ENCODE peak calls at places on chromosomes 2 and 18, in four cellular contexts. One of them, this sample, is unnamed.

GRCh38 chr2:26666671-26667070 is 25.5 kb upstream of the CIB4 start:
- DNase-seq in H1: no peak
- DNase-seq in colonic mucosa: no peak
- DNase-seq in lung: no peak
- DNase-seq in this sample: no peak

GRCh38 chr2:231490801-231491200 is 26.5 kb upstream of the NCL start:
- DNase-seq in H1: no peak
- DNase-seq in lung: no peak
- DNase-seq in colonic mucosa: no peak
- DNase-seq in this sample: no peak

GRCh38 chr2:56505885-56506284 is 322.1 kb downstream of the CCDC85A start:
- DNase-seq in colonic mucosa: no peak
- DNase-seq in lung: no peak
- DNase-seq in H1: no peak
- DNase-seq in this sample: no peak

GRCh38 chr2:76009484-76009883 is 298.8 kb upstream of the GCFC2 start:
- DNase-seq in lung: no peak
- DNase-seq in colonic mucosa: no peak
- DNase-seq in H1: no peak
- DNase-seq in this sample: no peak

GRCh38 chr2:231378028-231378722 is 17.3 kb upstream of the B3GNT7 start:
- DNase-seq in H1: no peak
- DNase-seq in colonic mucosa: peak; percentile 78
- DNase-seq in lung: no peak
- DNase-seq in this sample: no peak

GRCh38 chr2:195304310-195304709 is 352.7 kb upstream of the SLC39A10 start:
- DNase-seq in colonic mucosa: no peak
- DNase-seq in lung: no peak
- DNase-seq in H1: peak; percentile 13
- DNase-seq in this sample: no peak

GRCh38 chr2:95270541-95271081 is 3.6 kb upstream of the PROM2 start:
- DNase-seq in H1: no peak
- DNase-seq in colonic mucosa: peak; percentile 13
- DNase-seq in lung: no peak
- DNase-seq in this sample: no peak

GRCh38 chr2:223697316-223697875 is 95.2 kb upstream of the SCG2 start:
- DNase-seq in colonic mucosa: no peak
- DNase-seq in H1: no peak
- DNase-seq in lung: no peak
- DNase-seq in this sample: no peak

GRCh38 chr2:66683068-66683467 is 248.1 kb downstream of the MEIS1 start:
- DNase-seq in colonic mucosa: no peak
- DNase-seq in lung: no peak
- DNase-seq in H1: no peak
- DNase-seq in this sample: no peak

GRCh38 chr18:59063300-59063895 is 76.3 kb upstream of the SEC11C start:
- DNase-seq in H1: no peak
- DNase-seq in lung: no peak
- DNase-seq in colonic mucosa: no peak
- DNase-seq in this sample: no peak

GRCh38 chr2:200359552-200359951 is 53.1 kb downstream of the SPATS2L start:
- DNase-seq in H1: no peak
- DNase-seq in colonic mucosa: no peak
- DNase-seq in lung: no peak
- DNase-seq in this sample: no peak

GRCh38 chr2:167925775-167926174 is 321.6 kb downstream of the STK39 start:
- DNase-seq in lung: no peak
- DNase-seq in colonic mucosa: no peak
- DNase-seq in H1: no peak
- DNase-seq in this sample: no peak

GRCh38 chr2:118774458-118775133 is 72.9 kb downstream of the EN1 start:
- DNase-seq in H1: peak; percentile 21
- DNase-seq in lung: no peak
- DNase-seq in colonic mucosa: peak; percentile 34
- DNase-seq in this sample: peak; percentile 7

GRCh38 chr2:119579457-119580295 is 35.4 kb downstream of the CFAP221 start:
- DNase-seq in H1: no peak
- DNase-seq in lung: peak; percentile 49
- DNase-seq in colonic mucosa: no peak
- DNase-seq in this sample: no peak

GRCh38 chr18:58335223-58335622 is 291.2 kb downstream of the NEDD4L start:
- DNase-seq in colonic mucosa: no peak
- DNase-seq in lung: no peak
- DNase-seq in H1: no peak
- DNase-seq in this sample: no peak

GRCh38 chr2:96506907-96507240 is 1.7 kb upstream of the NEURL3 start:
- DNase-seq in lung: no peak
- DNase-seq in colonic mucosa: no peak
- DNase-seq in H1: no peak
- DNase-seq in this sample: no peak

GRCh38 chr2:44889118-44889517 is 52.4 kb upstream of the SIX3 start:
- DNase-seq in lung: no peak
- DNase-seq in colonic mucosa: peak; percentile 19
- DNase-seq in H1: no peak
- DNase-seq in this sample: no peak

GRCh38 chr2:109530712-109531111 is 83.1 kb downstream of the SEPTIN10 start:
- DNase-seq in colonic mucosa: no peak
- DNase-seq in lung: no peak
- DNase-seq in H1: no peak
- DNase-seq in this sample: no peak

GRCh38 chr18:34921271-34921670 is 119.9 kb upstream of the MAPRE2 start:
- DNase-seq in colonic mucosa: no peak
- DNase-seq in lung: no peak
- DNase-seq in H1: no peak
- DNase-seq in this sample: no peak

GRCh38 chr18:7317804-7318231 is 86.9 kb downstream of the LRRC30 start:
- DNase-seq in colonic mucosa: no peak
- DNase-seq in H1: no peak
- DNase-seq in lung: no peak
- DNase-seq in this sample: no peak

GRCh38 chr2:18118703-18119102 is 240.2 kb downstream of the KCNS3 start:
- DNase-seq in H1: no peak
- DNase-seq in colonic mucosa: no peak
- DNase-seq in lung: no peak
- DNase-seq in this sample: no peak

GRCh38 chr2:69141081-69141480 is 128.1 kb downstream of the ANTXR1 start:
- DNase-seq in H1: no peak
- DNase-seq in colonic mucosa: no peak
- DNase-seq in lung: no peak
- DNase-seq in this sample: no peak

GRCh38 chr2:60961457-60961856 is 56.1 kb upstream of the PEX13 start:
- DNase-seq in lung: no peak
- DNase-seq in H1: no peak
- DNase-seq in colonic mucosa: no peak
- DNase-seq in this sample: no peak

GRCh38 chr2:217090024-217090473 is 230.2 kb upstream of the TNP1 start:
- DNase-seq in lung: no peak
- DNase-seq in H1: no peak
- DNase-seq in colonic mucosa: no peak
- DNase-seq in this sample: peak; percentile 78

GRCh38 chr18:7177131-7177744 is 53.7 kb upstream of the LRRC30 start:
- DNase-seq in colonic mucosa: no peak
- DNase-seq in H1: no peak
- DNase-seq in lung: peak; percentile 44
- DNase-seq in this sample: no peak

GRCh38 chr2:29433920-29434319 is 318.7 kb downstream of the CLIP4 start:
- DNase-seq in H1: no peak
- DNase-seq in lung: no peak
- DNase-seq in colonic mucosa: no peak
- DNase-seq in this sample: no peak

GRCh38 chr2:109264595-109265328 is 135.8 kb downstream of the SH3RF3 start:
- DNase-seq in H1: no peak
- DNase-seq in lung: no peak
- DNase-seq in colonic mucosa: no peak
- DNase-seq in this sample: no peak

DNA sequence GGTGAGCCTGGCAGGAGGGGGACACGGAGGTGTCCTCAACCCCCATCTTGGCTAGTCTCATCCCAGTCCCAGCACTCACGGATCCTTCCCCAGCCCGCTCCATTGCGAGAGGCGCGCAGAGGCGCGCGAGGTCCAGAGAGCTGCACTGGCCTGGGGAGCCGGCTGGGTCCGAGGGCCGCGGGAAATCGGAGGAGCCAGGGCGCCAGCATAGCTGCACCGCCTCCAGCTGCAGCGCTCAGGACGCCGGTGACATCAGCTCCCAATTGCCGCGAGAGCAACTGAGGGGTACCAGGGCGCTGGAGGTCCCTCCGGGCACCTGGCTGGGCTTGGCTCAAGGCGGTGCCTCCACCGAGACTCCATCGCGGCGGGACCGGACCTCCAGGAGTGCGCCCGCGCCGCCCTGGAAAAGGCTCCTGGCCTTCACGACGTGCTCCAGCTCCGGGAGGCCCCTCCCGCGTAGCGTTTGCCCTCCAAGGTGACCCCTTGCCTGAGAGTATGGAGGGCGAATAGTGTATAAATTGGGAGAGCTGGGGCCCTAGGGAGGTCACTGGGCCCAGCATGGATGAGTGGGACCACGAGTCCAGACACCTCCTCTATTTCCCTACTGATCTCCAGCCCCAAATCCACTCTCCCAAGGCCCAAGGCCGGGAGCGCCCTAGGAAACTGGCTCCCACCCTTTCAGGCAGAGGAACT is 5.5 kb downstream of the RTKN start:
- DNase-seq in H1: no peak
- DNase-seq in lung: no peak
- DNase-seq in colonic mucosa: no peak
- DNase-seq in this sample: no peak
- H3K4me3 ChIP-seq in H1: no peak overlapping the region
- H3K4me3 ChIP-seq in lung: no peak overlapping the region
- H3K4me3 ChIP-seq in colonic mucosa: no peak overlapping the region
- H3K4me3 ChIP-seq in this sample: no peak overlapping the region

GRCh38 chr2:241237949-241238371 is 49.5 kb downstream of the ANO7 start:
- DNase-seq in colonic mucosa: no peak
- DNase-seq in H1: no peak
- DNase-seq in lung: no peak
- DNase-seq in this sample: no peak
- H3K36me3 ChIP-seq in colonic mucosa: peaks cover 73% of the 10 kb centered on the region
- H3K36me3 ChIP-seq in H1: peaks cover 88% of the 10 kb centered on the region
- H3K36me3 ChIP-seq in lung: peaks cover 85% of the 10 kb centered on the region
- H3K36me3 ChIP-seq in this sample: peaks cover 71% of the 10 kb centered on the region

GRCh38 chr2:9799011-9799596 is 44.2 kb upstream of the TAF1B start:
- DNase-seq in lung: no peak
- DNase-seq in colonic mucosa: peak; percentile 52
- DNase-seq in H1: no peak
- DNase-seq in this sample: no peak
- H3K4me3 ChIP-seq in lung: no peak overlapping the region
- H3K4me3 ChIP-seq in colonic mucosa: no peak overlapping the region
- H3K4me3 ChIP-seq in H1: no peak overlapping the region
- H3K4me3 ChIP-seq in this sample: no peak overlapping the region

DNA sequence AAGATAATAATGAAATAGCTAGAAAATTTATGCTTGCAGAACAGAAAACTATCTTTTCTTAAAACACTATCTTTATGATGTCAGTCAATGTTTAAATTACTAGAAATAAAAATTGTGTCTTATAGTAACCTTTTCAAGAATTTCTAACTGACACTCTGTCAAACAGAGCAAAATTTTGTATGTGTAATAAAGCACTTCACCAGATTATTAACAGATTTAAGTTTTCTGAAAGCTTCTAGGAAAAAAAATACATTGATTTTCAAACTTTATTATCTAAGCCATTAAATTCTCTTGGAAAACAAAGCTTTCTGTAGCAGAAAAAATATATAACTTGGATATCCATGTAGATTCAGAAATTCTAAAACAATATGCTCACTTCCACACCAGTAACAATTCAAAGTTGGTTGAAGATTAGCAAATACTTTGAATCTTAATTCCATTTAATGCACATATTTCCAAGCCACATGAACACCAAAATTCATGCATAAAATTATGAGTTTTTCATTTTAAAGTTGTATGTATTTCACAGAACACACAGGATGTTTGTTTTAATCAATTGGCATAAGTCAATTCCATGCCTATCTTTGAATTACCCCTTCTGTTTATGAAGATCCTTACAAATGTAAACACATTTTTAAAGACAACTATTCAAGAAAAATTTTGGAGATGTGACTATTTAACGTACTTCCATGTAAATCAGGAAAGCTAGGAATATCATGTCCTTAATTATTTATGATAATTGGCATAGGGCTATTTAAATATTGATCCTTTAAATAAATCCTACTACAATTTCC is 19.9 kb downstream of the FN1 start:
- DNase-seq in colonic mucosa: no peak
- DNase-seq in lung: no peak
- DNase-seq in H1: no peak
- DNase-seq in this sample: no peak
- H3K36me3 ChIP-seq in colonic mucosa: no peaks in the 10 kb centered on the region
- H3K36me3 ChIP-seq in lung: peaks cover 1% of the 10 kb centered on the region
- H3K36me3 ChIP-seq in H1: peaks cover 2% of the 10 kb centered on the region
- H3K36me3 ChIP-seq in this sample: no peaks in the 10 kb centered on the region

This sample was measured in GM06990.